ENCODE peak calls at places on chromosomes 12 and 14, in seven cellular contexts. C is endothelial cell, S is Peyer's patch, E is pancreas, M is ovary, T is brain microvascular endothelial cell, Z is RWPE1. U is an unnamed sample.

GRCh38 chr12:75774309-75775052 is 257.1 kb downstream of the PHLDA1 start:
- DNase-seq in S (no peak), Z (no peak), M (no peak), E (no peak), T (no peak), C (no peak), U (no peak)

GRCh38 chr14:99257122-99257672 is 14.8 kb downstream of the BCL11B start:
- DNase-seq in Z (no peak), M (no peak), E (no peak), C (no peak), S (no peak), T (no peak), U (no peak)

GRCh38 chr12:53052419-53053222 is 2.8 kb downstream of the TNS2 start:
- DNase-seq in E (peak), C (no peak), Z (no peak), S (peak), M (peak), T (peak), U (no peak)

GRCh38 chr12:93742086-93742934 is 65.1 kb downstream of the CRADD start:
- DNase-seq in C (peak), E (peak), S (peak), T (peak), Z (peak), M (peak), U (peak)

GRCh38 chr14:49918709-49919108 is 25.8 kb downstream of the ARF6 start:
- DNase-seq in T (no peak), C (no peak), E (no peak), S (no peak), M (no peak), Z (no peak), U (no peak)

GRCh38 chr12:116196752-116197718 is 80.5 kb downstream of the MED13L start:
- DNase-seq in E (no peak), S (no peak), Z (no peak), M (no peak), C (no peak), T (peak), U (no peak)

GRCh38 chr12:51864701-51865469 is 16.4 kb upstream of the FIGNL2 start:
- DNase-seq in E (no peak), S (no peak), Z (no peak), T (no peak), M (no peak), C (no peak), U (peak)

GRCh38 chr14:101060171-101060601 is 156.7 kb upstream of the RTL1 start:
- DNase-seq in T (no peak), E (no peak), M (no peak), Z (no peak), C (no peak), S (no peak), U (no peak)

GRCh38 chr12:94545937-94546771 is 86.5 kb upstream of the CEP83 start:
- DNase-seq in M (peak), S (peak), Z (peak), E (peak), T (peak), C (peak), U (peak)

GRCh38 chr14:105495990-105496830 is 5.2 kb downstream of the TEDC1 start:
- DNase-seq in S (no peak), E (no peak), M (no peak), C (no peak), T (no peak), Z (no peak), U (no peak)

GRCh38 chr12:116116650-116117424 is 160.7 kb downstream of the MED13L start:
- DNase-seq in T (no peak), Z (no peak), C (no peak), S (no peak), E (no peak), M (no peak), U (no peak)

GRCh38 chr12:120019197-120019596 is 30.2 kb downstream of the BICDL1 start:
- DNase-seq in S (no peak), M (no peak), C (no peak), T (no peak), Z (no peak), E (no peak), U (no peak)

GRCh38 chr12:106840217-106840616 is 65.7 kb downstream of the RIC8B start:
- DNase-seq in S (no peak), Z (no peak), E (no peak), C (no peak), M (no peak), T (peak), U (peak)

GRCh38 chr12:6765634-6766581 is at the start of gene PTMS:
- DNase-seq in T (peak), C (peak), M (peak), S (peak), E (peak), Z (peak), U (peak)

GRCh38 chr12:89762498-89763170 is 54.0 kb upstream of the ATP2B1 start:
- DNase-seq in E (no peak), Z (no peak), T (no peak), S (no peak), C (no peak), M (no peak), U (no peak)

GRCh38 chr12:14256139-14256538 is 109.3 kb upstream of the ATF7IP start:
- DNase-seq in Z (no peak), C (no peak), T (peak), E (no peak), S (no peak), M (no peak), U (no peak)

GRCh38 chr14:61147898-61148549 is 133.1 kb downstream of the TMEM30B start:
- DNase-seq in C (no peak), Z (no peak), E (no peak), M (no peak), T (peak), S (no peak), U (no peak)

GRCh38 chr14:88584451-88584850 is 21.6 kb downstream of the ZC3H14 start:
- DNase-seq in E (no peak), T (no peak), Z (no peak), C (no peak), M (no peak), S (no peak), U (no peak)

GRCh38 chr14:97251423-97252155 is 454.4 kb downstream of the VRK1 start:
- DNase-seq in Z (no peak), S (no peak), T (no peak), E (no peak), C (peak), M (no peak), U (no peak)

GRCh38 chr12:3490848-3491382 is at the start of gene PRMT8:
- DNase-seq in Z (peak), S (no peak), M (no peak), E (peak), T (peak), C (peak), U (peak)

GRCh38 chr14:51552768-51553426 is 98.8 kb upstream of the FRMD6 start:
- DNase-seq in Z (no peak), E (peak), S (no peak), C (no peak), M (no peak), T (no peak), U (no peak)

GRCh38 chr14:90060312-90060964 is 1.4 kb upstream of the KCNK13 start:
- DNase-seq in E (peak), S (peak), C (peak), Z (peak), M (peak), T (peak), U (peak)

GRCh38 chr14:93301821-93302447 is 30.9 kb downstream of the BTBD7 start:
- DNase-seq in T (peak), C (no peak), Z (no peak), S (no peak), M (no peak), E (no peak), U (no peak)

GRCh38 chr12:107235600-107235999 is 142.3 kb upstream of the CRY1 start:
- DNase-seq in Z (no peak), C (no peak), M (no peak), E (no peak), T (no peak), S (no peak), U (no peak)

GRCh38 chr14:59332727-59333126 is 132.5 kb downstream of the GPR135 start:
- DNase-seq in C (no peak), Z (no peak), T (peak), E (no peak), S (no peak), M (no peak), U (no peak)

GRCh38 chr12:90290980-90291975 is 582.6 kb upstream of the ATP2B1 start:
- DNase-seq in C (no peak), Z (no peak), T (no peak), E (no peak), M (peak), S (no peak), U (no peak)

GRCh38 chr14:68631691-68632590 is 160.9 kb downstream of the ZFP36L1 start:
- DNase-seq in T (no peak), M (no peak), E (no peak), Z (no peak), S (no peak), C (no peak), U (no peak)

GRCh38 chr14:31752867-31753661 is 191.9 kb downstream of the NUBPL start:
- DNase-seq in S (no peak), C (no peak), E (no peak), Z (no peak), M (no peak), T (no peak), U (no peak)

GRCh38 chr14:70808402-70809237 is 693 bp downstream of the MAP3K9 start:
- DNase-seq in T (no peak), Z (peak), C (peak), S (peak), M (peak), E (peak), U (peak)

GRCh38 chr14:22276913-22277816 is 311.9 kb downstream of the DAD1 start:
- DNase-seq in C (no peak), T (no peak), M (no peak), S (no peak), Z (no peak), E (no peak), U (no peak)

GRCh38 chr12:30927210-30927576 is 645 bp downstream of the TSPAN11 start:
- DNase-seq in M (no peak), E (no peak), C (no peak), Z (no peak), T (no peak), S (no peak), U (no peak)

GRCh38 chr14:24098229-24098926 is 4.3 kb downstream of the PCK2 start:
- DNase-seq in C (no peak), Z (no peak), T (no peak), M (no peak), S (no peak), E (peak), U (no peak)

GRCh38 chr12:1820191-1820599 is at the start of gene LRTM2:
- DNase-seq in C (no peak), Z (no peak), S (no peak), E (no peak), T (no peak), M (no peak), U (no peak)

GRCh38 chr14:87797001-87797400 is 196.0 kb downstream of the GALC start:
- DNase-seq in E (no peak), Z (no peak), T (no peak), M (no peak), C (no peak), S (no peak), U (no peak)

GRCh38 chr12:43098766-43099550 is 453.0 kb downstream of the ADAMTS20 start:
- DNase-seq in C (no peak), M (no peak), E (no peak), Z (no peak), T (no peak), S (no peak), U (no peak)

GRCh38 chr14:92630367-92630766 is 116.8 kb downstream of the RIN3 start:
- DNase-seq in Z (no peak), S (no peak), C (no peak), T (no peak), M (no peak), E (no peak), U (no peak)

DNA sequence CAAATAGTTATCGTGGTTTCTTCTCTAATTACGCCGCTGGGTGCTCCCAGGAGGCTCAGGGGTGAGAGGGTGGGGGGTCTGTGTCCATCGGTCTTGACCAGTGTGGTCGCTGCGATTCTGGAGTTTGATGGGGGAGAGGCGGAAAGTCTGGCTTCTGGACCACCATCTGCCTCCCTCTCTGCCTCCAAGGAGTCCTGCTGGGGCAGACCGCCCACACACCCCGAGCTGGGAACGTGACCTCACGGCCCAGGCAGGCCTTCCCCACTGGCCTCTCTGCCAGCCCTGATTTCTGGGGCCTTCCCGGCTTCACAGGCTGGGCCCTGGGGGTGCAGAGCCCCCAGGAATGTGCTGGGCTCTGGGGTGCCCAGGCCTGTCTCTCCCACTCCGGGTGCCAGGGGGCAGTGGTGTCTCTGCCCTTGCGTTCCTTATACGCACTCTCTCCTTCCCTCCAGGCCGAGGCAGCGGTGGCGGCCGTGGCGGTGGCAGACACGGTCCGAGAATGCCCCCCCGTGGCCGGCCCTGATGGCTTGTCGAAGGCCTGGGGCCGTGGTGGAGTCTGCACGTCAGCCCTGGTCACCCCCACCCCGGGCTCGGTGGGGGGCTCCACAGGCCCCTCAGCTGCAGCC is 19.0 kb downstream of the KIF26A start:
- DNase-seq in M (no peak), C (no peak), E (no peak), S (no peak), Z (no peak), T (no peak), U (no peak)
- TF ChIP-seq CTCF in M (no peak), C (no peak), E (no peak), S (peak), Z (no peak), T (peak), U (peak)

GRCh38 chr12:65536876-65537661 is 258.6 kb downstream of the MSRB3 start:
- DNase-seq in C (no peak), M (no peak), T (peak), S (no peak), Z (peak), E (no peak), U (no peak)
- TF ChIP-seq CTCF in C (no peak), M (no peak), T (no peak), S (no peak), Z (no peak), E (no peak), U (no peak)

GRCh38 chr14:81474685-81475324 is 58.8 kb downstream of the SEL1L start:
- DNase-seq in E (no peak), M (no peak), S (no peak), T (no peak), Z (no peak), C (no peak), U (no peak)
- TF ChIP-seq CTCF in E (no peak), M (no peak), S (no peak), T (no peak), Z (no peak), C (no peak), U (no peak)

GRCh38 chr12:46383654-46384450 is 11.3 kb upstream of the SLC38A2 start:
- DNase-seq in S (peak), C (peak), M (peak), E (peak), T (peak), Z (peak), U (no peak)

GRCh38 chr12:46382425-46382973 is 9.9 kb upstream of the SLC38A2 start:
- DNase-seq in M (peak), S (no peak), Z (no peak), T (no peak), C (no peak), E (no peak), U (no peak)

GRCh38 chr12:46384451-46385301 is 12.1 kb upstream of the SLC38A2 start:
- DNase-seq in S (no peak), E (no peak), C (no peak), M (no peak), T (no peak), Z (no peak), U (no peak)

GRCh38 chr12:46380881-46381280 is 8.3 kb upstream of the SLC38A2 start:
- DNase-seq in M (no peak), S (no peak), E (no peak), C (no peak), T (no peak), Z (no peak), U (no peak)

GRCh38 chr12:46382974-46383653 is 10.5 kb upstream of the SLC38A2 start:
- DNase-seq in S (peak), T (peak), C (peak), Z (peak), M (peak), E (peak), U (peak)
- TF ChIP-seq CTCF in S (peak), T (peak), C (no peak), Z (peak), M (peak), E (no peak), U (no peak)

GRCh38 chr12:74646831-74647230 is 109.2 kb downstream of the ATXN7L3B start:
- DNase-seq in E (no peak), Z (no peak), C (no peak), S (no peak), M (no peak), T (no peak), U (no peak)
- TF ChIP-seq CTCF in E (no peak), Z (peak), C (no peak), S (no peak), M (no peak), T (peak), U (no peak)

GRCh38 chr12:25124493-25124892 is 70.5 kb downstream of the DNAI7 start:
- DNase-seq in E (no peak), C (no peak), Z (no peak), M (no peak), S (no peak), T (no peak), U (no peak)
- TF ChIP-seq CTCF in E (no peak), C (no peak), Z (no peak), M (no peak), S (no peak), T (no peak), U (no peak)

GRCh38 chr12:12696562-12697383 is 790 bp upstream of the GPR19 start:
- DNase-seq in T (peak), M (peak), C (peak), S (peak), Z (peak), E (peak), U (peak)
- TF ChIP-seq CTCF in T (no peak), M (no peak), C (no peak), S (no peak), Z (no peak), E (no peak), U (no peak)

GRCh38 chr12:20624718-20625117 is 70.4 kb upstream of the SLCO1C1 start:
- DNase-seq in C (peak), E (no peak), M (no peak), Z (no peak), S (no peak), T (peak), U (peak)
- TF ChIP-seq CTCF in C (peak), E (no peak), M (no peak), Z (no peak), S (no peak), T (peak), U (peak)